ENCODE peak calls at places on chromosomes 7 and 10, in four cellular contexts. One of them, this sample, is unnamed.

GRCh38 chr7:122198581-122198980 is 54.5 kb upstream of the AASS start:
- DNase-seq in SW480: no peak
- DNase-seq in neural crest cell: no peak
- DNase-seq in COLO829: no peak
- DNase-seq in this sample: no peak

GRCh38 chr10:36880898-36881297 is 244.5 kb upstream of the ANKRD30A start:
- DNase-seq in COLO829: no peak
- DNase-seq in neural crest cell: no peak
- DNase-seq in SW480: peak
- DNase-seq in this sample: no peak

GRCh38 chr7:4774804-4775280 is 581 bp upstream of the AP5Z1 start:
- DNase-seq in SW480: no peak
- DNase-seq in neural crest cell: no peak
- DNase-seq in COLO829: peak
- DNase-seq in this sample: peak

GRCh38 chr10:131491195-131491594 is 179.7 kb upstream of the TCERG1L start:
- DNase-seq in neural crest cell: no peak
- DNase-seq in COLO829: no peak
- DNase-seq in SW480: no peak
- DNase-seq in this sample: no peak

GRCh38 chr10:63618552-63618951 is 97.4 kb downstream of the REEP3 start:
- DNase-seq in neural crest cell: no peak
- DNase-seq in COLO829: no peak
- DNase-seq in SW480: no peak
- DNase-seq in this sample: no peak

GRCh38 chr10:73018632-73019031 is 64.0 kb upstream of the PLA2G12B start:
- DNase-seq in neural crest cell: no peak
- DNase-seq in SW480: no peak
- DNase-seq in COLO829: no peak
- DNase-seq in this sample: no peak

GRCh38 chr7:149804106-149804505 is 30.7 kb upstream of the ZNF467 start:
- DNase-seq in SW480: no peak
- DNase-seq in COLO829: no peak
- DNase-seq in neural crest cell: no peak
- DNase-seq in this sample: no peak

GRCh38 chr7:92158660-92159575 is 20.0 kb downstream of the LRRD1 start:
- DNase-seq in neural crest cell: no peak
- DNase-seq in COLO829: no peak
- DNase-seq in SW480: no peak
- DNase-seq in this sample: no peak

GRCh38 chr10:99372546-99373271 is 43.6 kb downstream of the CNNM1 start:
- DNase-seq in neural crest cell: no peak
- DNase-seq in COLO829: no peak
- DNase-seq in SW480: no peak
- DNase-seq in this sample: no peak

GRCh38 chr7:13016036-13016581 is 328.7 kb downstream of the ARL4A start:
- DNase-seq in SW480: peak
- DNase-seq in COLO829: no peak
- DNase-seq in neural crest cell: no peak
- DNase-seq in this sample: no peak

GRCh38 chr10:84076047-84076388 is 63.3 kb upstream of the GHITM start:
- DNase-seq in SW480: no peak
- DNase-seq in COLO829: peak
- DNase-seq in neural crest cell: no peak
- DNase-seq in this sample: peak

GRCh38 chr10:71516890-71517289 is 120.2 kb downstream of the CDH23 start:
- DNase-seq in SW480: no peak
- DNase-seq in COLO829: no peak
- DNase-seq in neural crest cell: no peak
- DNase-seq in this sample: no peak

GRCh38 chr10:47167591-47167990 is 132.4 kb upstream of the GDF10 start:
- DNase-seq in COLO829: no peak
- DNase-seq in neural crest cell: no peak
- DNase-seq in SW480: no peak
- DNase-seq in this sample: no peak

GRCh38 chr10:72073677-72074412 is 14.5 kb downstream of the SPOCK2 start:
- DNase-seq in neural crest cell: no peak
- DNase-seq in SW480: no peak
- DNase-seq in COLO829: no peak
- DNase-seq in this sample: no peak

GRCh38 chr10:25888627-25889026 is 45.4 kb upstream of the MYO3A start:
- DNase-seq in SW480: no peak
- DNase-seq in neural crest cell: no peak
- DNase-seq in COLO829: no peak
- DNase-seq in this sample: no peak

GRCh38 chr7:101575168-101575567 is 53.9 kb downstream of the MYL10 start:
- DNase-seq in neural crest cell: no peak
- DNase-seq in COLO829: no peak
- DNase-seq in SW480: no peak
- DNase-seq in this sample: no peak

GRCh38 chr10:71276873-71277272 is 42.2 kb upstream of the SLC29A3 start:
- DNase-seq in COLO829: no peak
- DNase-seq in SW480: no peak
- DNase-seq in neural crest cell: no peak
- DNase-seq in this sample: no peak

GRCh38 chr10:58511765-58512469 is 755 bp upstream of the BICC1 start:
- DNase-seq in neural crest cell: peak
- DNase-seq in SW480: peak
- DNase-seq in COLO829: no peak
- DNase-seq in this sample: no peak

GRCh38 chr10:132444877-132445351 is 47.9 kb downstream of the PWWP2B start:
- DNase-seq in COLO829: no peak
- DNase-seq in neural crest cell: no peak
- DNase-seq in SW480: no peak
- DNase-seq in this sample: no peak

GRCh38 chr10:62249974-62250373 is 18.7 kb downstream of the RTKN2 start:
- DNase-seq in neural crest cell: no peak
- DNase-seq in SW480: no peak
- DNase-seq in COLO829: no peak
- DNase-seq in this sample: no peak

GRCh38 chr10:70578371-70578947 is 24.1 kb downstream of the PRF1 start:
- DNase-seq in SW480: peak
- DNase-seq in neural crest cell: no peak
- DNase-seq in COLO829: peak
- DNase-seq in this sample: peak

GRCh38 chr10:667096-667495 is 22.4 kb downstream of the DIP2C start:
- DNase-seq in SW480: no peak
- DNase-seq in neural crest cell: no peak
- DNase-seq in COLO829: no peak
- DNase-seq in this sample: no peak

GRCh38 chr7:126937196-126937595 is 315.5 kb downstream of the GRM8 start:
- DNase-seq in COLO829: no peak
- DNase-seq in SW480: no peak
- DNase-seq in neural crest cell: no peak
- DNase-seq in this sample: peak

GRCh38 chr10:127195571-127196226 is 692 bp downstream of the INSYN2A start:
- DNase-seq in neural crest cell: peak
- DNase-seq in COLO829: no peak
- DNase-seq in SW480: no peak
- DNase-seq in this sample: no peak

GRCh38 chr10:114635101-114635500 is 23.0 kb downstream of the ABLIM1 start:
- DNase-seq in SW480: no peak
- DNase-seq in COLO829: no peak
- DNase-seq in neural crest cell: no peak
- DNase-seq in this sample: no peak

GRCh38 chr7:93361853-93362252 is 129.7 kb downstream of the VPS50 start:
- DNase-seq in SW480: no peak
- DNase-seq in COLO829: no peak
- DNase-seq in neural crest cell: no peak
- DNase-seq in this sample: no peak

GRCh38 chr7:21256310-21256877 is 171.5 kb upstream of the SP4 start:
- DNase-seq in SW480: peak
- DNase-seq in COLO829: no peak
- DNase-seq in neural crest cell: no peak
- DNase-seq in this sample: no peak